ENCODE peak calls at places on chromosomes 11 and 22, in eight cellular contexts. One of them, this sample, is unnamed.

GRCh38 chr22:30273196-30273595 is 6.5 kb upstream of the OSM start:
- DNase-seq in tibial artery: no peak
- DNase-seq in upper lobe of right lung: no peak
- DNase-seq in H1: no peak
- DNase-seq in AG04449: no peak
- DNase-seq in choroid plexus epithelial cell: no peak
- DNase-seq in cardiac muscle cell: no peak
- DNase-seq in OCI-LY7: no peak
- DNase-seq in this sample: no peak

GRCh38 chr11:6452219-6452618 is 11.4 kb upstream of the HPX start:
- DNase-seq in H1: no peak
- DNase-seq in cardiac muscle cell: no peak
- DNase-seq in OCI-LY7: no peak
- DNase-seq in AG04449: no peak
- DNase-seq in tibial artery: no peak
- DNase-seq in choroid plexus epithelial cell: no peak
- DNase-seq in upper lobe of right lung: no peak
- DNase-seq in this sample: no peak

GRCh38 chr11:61733120-61733978 is 19.1 kb upstream of the MYRF start:
- DNase-seq in AG04449: no peak
- DNase-seq in OCI-LY7: peak; percentile 85
- DNase-seq in H1: no peak
- DNase-seq in choroid plexus epithelial cell: peak; percentile 92
- DNase-seq in cardiac muscle cell: peak; percentile 86
- DNase-seq in upper lobe of right lung: peak; percentile 92
- DNase-seq in tibial artery: peak; percentile 92
- DNase-seq in this sample: peak; percentile 86

GRCh38 chr22:37601540-37602442 is 6.8 kb upstream of the GGA1 start:
- DNase-seq in choroid plexus epithelial cell: peak; percentile 66
- DNase-seq in tibial artery: no peak
- DNase-seq in AG04449: no peak
- DNase-seq in upper lobe of right lung: no peak
- DNase-seq in cardiac muscle cell: peak; percentile 75
- DNase-seq in OCI-LY7: peak; percentile 65
- DNase-seq in H1: peak; percentile 65
- DNase-seq in this sample: peak; percentile 52

GRCh38 chr11:114215871-114216803 is 80.1 kb upstream of the NNMT start:
- DNase-seq in choroid plexus epithelial cell: no peak
- DNase-seq in upper lobe of right lung: no peak
- DNase-seq in OCI-LY7: no peak
- DNase-seq in AG04449: no peak
- DNase-seq in tibial artery: no peak
- DNase-seq in cardiac muscle cell: peak; percentile 93
- DNase-seq in H1: no peak
- DNase-seq in this sample: no peak

GRCh38 chr11:64340671-64341335 is 799 bp downstream of the CCDC88B start:
- DNase-seq in AG04449: no peak
- DNase-seq in tibial artery: no peak
- DNase-seq in cardiac muscle cell: no peak
- DNase-seq in H1: no peak
- DNase-seq in choroid plexus epithelial cell: no peak
- DNase-seq in OCI-LY7: peak; percentile 78
- DNase-seq in upper lobe of right lung: peak; percentile 86
- DNase-seq in this sample: peak; percentile 87

GRCh38 chr22:42608481-42609361 is 6.0 kb downstream of the POLDIP3 start:
- DNase-seq in OCI-LY7: no peak
- DNase-seq in choroid plexus epithelial cell: peak; percentile 85
- DNase-seq in AG04449: no peak
- DNase-seq in tibial artery: no peak
- DNase-seq in H1: no peak
- DNase-seq in cardiac muscle cell: peak; percentile 66
- DNase-seq in upper lobe of right lung: no peak
- DNase-seq in this sample: no peak

GRCh38 chr11:69683764-69684333 is 8.7 kb upstream of the LTO1 start:
- DNase-seq in tibial artery: no peak
- DNase-seq in OCI-LY7: peak; percentile 10
- DNase-seq in cardiac muscle cell: peak; percentile 15
- DNase-seq in H1: no peak
- DNase-seq in choroid plexus epithelial cell: no peak
- DNase-seq in AG04449: no peak
- DNase-seq in upper lobe of right lung: peak; percentile 66
- DNase-seq in this sample: peak; percentile 34

GRCh38 chr11:114308689-114309089 is 12.5 kb downstream of the NNMT start:
- DNase-seq in AG04449: no peak
- DNase-seq in cardiac muscle cell: peak; percentile 89
- DNase-seq in H1: no peak
- DNase-seq in tibial artery: peak; percentile 70
- DNase-seq in choroid plexus epithelial cell: peak; percentile 81
- DNase-seq in OCI-LY7: no peak
- DNase-seq in upper lobe of right lung: no peak
- DNase-seq in this sample: no peak

GRCh38 chr11:43923327-43924111 is 18.9 kb upstream of the C11orf96 start:
- DNase-seq in choroid plexus epithelial cell: peak; percentile 81
- DNase-seq in upper lobe of right lung: no peak
- DNase-seq in AG04449: no peak
- DNase-seq in tibial artery: peak; percentile 84
- DNase-seq in OCI-LY7: no peak
- DNase-seq in cardiac muscle cell: peak; percentile 57
- DNase-seq in H1: no peak
- DNase-seq in this sample: peak; percentile 40

GRCh38 chr22:38412435-38413084 is 42.4 kb downstream of the KCNJ4 start:
- DNase-seq in H1: no peak
- DNase-seq in OCI-LY7: no peak
- DNase-seq in tibial artery: no peak
- DNase-seq in AG04449: no peak
- DNase-seq in cardiac muscle cell: no peak
- DNase-seq in upper lobe of right lung: peak; percentile 68
- DNase-seq in choroid plexus epithelial cell: no peak
- DNase-seq in this sample: peak; percentile 39

GRCh38 chr11:102806296-102806695 is 8.3 kb upstream of the MMP1 start:
- DNase-seq in OCI-LY7: no peak
- DNase-seq in AG04449: peak; percentile 33
- DNase-seq in cardiac muscle cell: peak; percentile 80
- DNase-seq in choroid plexus epithelial cell: peak; percentile 56
- DNase-seq in tibial artery: no peak
- DNase-seq in upper lobe of right lung: no peak
- DNase-seq in H1: no peak
- DNase-seq in this sample: no peak

GRCh38 chr11:68106165-68106940 is 14.8 kb downstream of the CHKA start:
- DNase-seq in AG04449: no peak
- DNase-seq in OCI-LY7: no peak
- DNase-seq in cardiac muscle cell: peak; percentile 52
- DNase-seq in H1: no peak
- DNase-seq in choroid plexus epithelial cell: no peak
- DNase-seq in upper lobe of right lung: no peak
- DNase-seq in tibial artery: no peak
- DNase-seq in this sample: no peak

GRCh38 chr11:6606471-6607189 is 3.1 kb downstream of the ILK start:
- DNase-seq in OCI-LY7: peak; percentile 52
- DNase-seq in cardiac muscle cell: peak; percentile 96
- DNase-seq in AG04449: peak; percentile 68
- DNase-seq in upper lobe of right lung: peak; percentile 91
- DNase-seq in tibial artery: peak; percentile 95
- DNase-seq in choroid plexus epithelial cell: peak; percentile 96
- DNase-seq in H1: peak; percentile 90
- DNase-seq in this sample: peak; percentile 93

GRCh38 chr11:87437844-87438223 is 400.1 kb downstream of the TMEM135 start:
- DNase-seq in OCI-LY7: no peak
- DNase-seq in cardiac muscle cell: no peak
- DNase-seq in AG04449: no peak
- DNase-seq in choroid plexus epithelial cell: peak; percentile 44
- DNase-seq in H1: no peak
- DNase-seq in tibial artery: no peak
- DNase-seq in upper lobe of right lung: no peak
- DNase-seq in this sample: no peak

GRCh38 chr22:27032121-27032761 is 374.9 kb downstream of the MIAT start:
- DNase-seq in H1: peak; percentile 33
- DNase-seq in OCI-LY7: no peak
- DNase-seq in upper lobe of right lung: no peak
- DNase-seq in AG04449: no peak
- DNase-seq in cardiac muscle cell: peak; percentile 4
- DNase-seq in choroid plexus epithelial cell: peak; percentile 46
- DNase-seq in tibial artery: peak; percentile 36
- DNase-seq in this sample: peak; percentile 56

GRCh38 chr11:37657645-37658044 is 1059.6 kb upstream of the RAG2 start:
- DNase-seq in AG04449: no peak
- DNase-seq in upper lobe of right lung: no peak
- DNase-seq in tibial artery: no peak
- DNase-seq in OCI-LY7: no peak
- DNase-seq in cardiac muscle cell: peak; percentile 30
- DNase-seq in choroid plexus epithelial cell: peak; percentile 64
- DNase-seq in H1: no peak
- DNase-seq in this sample: no peak

GRCh38 chr11:36478700-36479329 is 31.3 kb downstream of the TRAF6 start:
- DNase-seq in AG04449: no peak
- DNase-seq in OCI-LY7: peak; percentile 62
- DNase-seq in H1: no peak
- DNase-seq in choroid plexus epithelial cell: peak; percentile 81
- DNase-seq in tibial artery: no peak
- DNase-seq in upper lobe of right lung: no peak
- DNase-seq in cardiac muscle cell: peak; percentile 76
- DNase-seq in this sample: peak; percentile 38

DNA sequence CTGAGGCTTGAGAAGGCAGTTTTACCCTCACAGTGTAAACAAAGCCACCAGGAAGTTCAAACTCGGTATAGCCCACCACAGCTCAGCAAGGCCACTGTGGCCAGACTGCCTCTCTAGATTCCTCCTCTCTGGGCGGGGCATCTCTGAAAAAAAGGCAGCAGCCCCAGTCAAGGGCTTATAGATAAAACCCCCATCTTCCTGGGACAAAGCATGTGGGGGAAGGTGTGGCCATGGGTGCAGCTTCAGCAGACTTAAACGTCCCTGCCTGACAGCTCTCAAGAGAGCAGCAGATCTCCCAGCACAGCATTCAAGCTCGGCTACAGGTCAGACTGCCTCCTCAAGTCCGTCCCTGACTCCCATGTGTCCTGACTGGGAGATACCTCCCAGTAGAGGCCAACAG is 69.7 kb downstream of the TTC28 start:
- DNase-seq in choroid plexus epithelial cell: no peak
- DNase-seq in tibial artery: no peak
- DNase-seq in OCI-LY7: no peak
- DNase-seq in AG04449: no peak
- DNase-seq in upper lobe of right lung: no peak
- DNase-seq in cardiac muscle cell: no peak
- DNase-seq in H1: no peak
- DNase-seq in this sample: no peak
- TF ChIP-seq CTCF in choroid plexus epithelial cell: no peak
- TF ChIP-seq CTCF in tibial artery: no peak
- TF ChIP-seq CTCF in OCI-LY7: no peak
- TF ChIP-seq CTCF in AG04449: no peak
- TF ChIP-seq CTCF in upper lobe of right lung: no peak
- TF ChIP-seq CTCF in cardiac muscle cell: no peak
- TF ChIP-seq CTCF in H1: no peak
- TF ChIP-seq CTCF in this sample: no peak

GRCh38 chr11:47980907-47981621 is 705 bp downstream of the PTPRJ start:
- DNase-seq in upper lobe of right lung: peak; percentile 82
- DNase-seq in choroid plexus epithelial cell: peak; percentile 44
- DNase-seq in tibial artery: no peak
- DNase-seq in OCI-LY7: peak; percentile 67
- DNase-seq in AG04449: no peak
- DNase-seq in cardiac muscle cell: peak; percentile 54
- DNase-seq in H1: no peak
- DNase-seq in this sample: peak; percentile 74
- TF ChIP-seq CTCF in upper lobe of right lung: peak; percentile 23
- TF ChIP-seq CTCF in choroid plexus epithelial cell: peak; percentile 19
- TF ChIP-seq CTCF in tibial artery: peak; percentile 21
- TF ChIP-seq CTCF in OCI-LY7: peak; percentile 57
- TF ChIP-seq CTCF in AG04449: peak; percentile 40
- TF ChIP-seq CTCF in cardiac muscle cell: peak; percentile 31
- TF ChIP-seq CTCF in H1: peak; percentile 21
- TF ChIP-seq CTCF in this sample: no peak

GRCh38 chr11:7851391-7851790 is 54.6 kb upstream of the OR5P2 start:
- DNase-seq in choroid plexus epithelial cell: no peak
- DNase-seq in upper lobe of right lung: no peak
- DNase-seq in tibial artery: no peak
- DNase-seq in H1: no peak
- DNase-seq in AG04449: no peak
- DNase-seq in cardiac muscle cell: no peak
- DNase-seq in OCI-LY7: no peak
- DNase-seq in this sample: no peak
- TF ChIP-seq CTCF in choroid plexus epithelial cell: no peak
- TF ChIP-seq CTCF in upper lobe of right lung: no peak
- TF ChIP-seq CTCF in tibial artery: no peak
- TF ChIP-seq CTCF in H1: peak; percentile 43
- TF ChIP-seq CTCF in AG04449: no peak
- TF ChIP-seq CTCF in cardiac muscle cell: no peak
- TF ChIP-seq CTCF in OCI-LY7: peak; percentile 69
- TF ChIP-seq CTCF in this sample: no peak

DNA sequence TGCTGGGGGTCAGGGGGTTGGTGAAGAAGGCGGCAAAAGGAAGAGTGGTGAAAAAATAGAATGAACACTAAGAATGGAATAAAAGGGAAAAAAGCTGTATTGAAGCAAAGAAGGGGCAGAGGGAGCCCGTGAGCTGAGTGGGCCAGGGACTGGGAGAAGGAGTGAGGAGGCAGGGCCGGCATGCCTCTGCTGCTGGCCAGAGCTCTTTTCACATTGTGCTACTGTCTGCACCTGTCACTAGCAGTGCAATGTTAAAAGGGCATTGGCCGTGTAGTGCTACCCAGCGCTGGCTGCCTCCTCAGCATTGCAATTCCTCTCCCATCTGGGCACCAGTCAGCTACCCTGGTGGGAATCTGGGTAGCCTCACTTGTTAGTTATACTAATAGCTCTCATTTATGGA is 8.7 kb downstream of the YPEL4 start:
- DNase-seq in cardiac muscle cell: peak; percentile 51
- DNase-seq in upper lobe of right lung: no peak
- DNase-seq in AG04449: no peak
- DNase-seq in OCI-LY7: peak; percentile 24
- DNase-seq in tibial artery: no peak
- DNase-seq in H1: no peak
- DNase-seq in choroid plexus epithelial cell: peak; percentile 65
- DNase-seq in this sample: no peak
- TF ChIP-seq CTCF in cardiac muscle cell: peak; percentile 45
- TF ChIP-seq CTCF in upper lobe of right lung: no peak
- TF ChIP-seq CTCF in AG04449: peak; percentile 54
- TF ChIP-seq CTCF in OCI-LY7: no peak
- TF ChIP-seq CTCF in tibial artery: no peak
- TF ChIP-seq CTCF in H1: peak; percentile 18
- TF ChIP-seq CTCF in choroid plexus epithelial cell: peak; percentile 69
- TF ChIP-seq CTCF in this sample: peak; percentile 9